ENCODE peak calls at places on chromosomes 6 and 20, in four cellular contexts. B, H, V and R are unnamed samples.

GRCh38 chr6:116764557-116764960 is 960 bp downstream of the FAM162B start:
- DNase-seq in B (no peak), H (no peak), V (no peak), R (no peak)

GRCh38 chr20:57397693-57398108 is 6.5 kb downstream of the RBM38 start:
- DNase-seq in B (no peak), H (no peak), V (peak), R (peak)

GRCh38 chr6:108132863-108133262 is 33.0 kb upstream of the NR2E1 start:
- DNase-seq in B (no peak), H (no peak), V (no peak), R (no peak)

GRCh38 chr20:14360386-14360785 is 23.0 kb upstream of the FLRT3 start:
- DNase-seq in B (no peak), H (no peak), V (no peak), R (no peak)

GRCh38 chr6:43093361-43094289 is 17.5 kb downstream of the PTK7 start:
- DNase-seq in B (no peak), H (no peak), V (no peak), R (no peak)

GRCh38 chr20:53578492-53579222 is 15.0 kb downstream of the ZNF217 start:
- DNase-seq in B (peak), H (peak), V (peak), R (peak)

GRCh38 chr6:136051140-136051775 is 198.9 kb downstream of the MTFR2 start:
- DNase-seq in B (no peak), H (no peak), V (no peak), R (no peak)

GRCh38 chr6:13702809-13703302 is 8.8 kb downstream of the RANBP9 start:
- DNase-seq in B (no peak), H (no peak), V (no peak), R (no peak)

GRCh38 chr6:37827603-37828265 is 8.2 kb downstream of the ZFAND3 start:
- DNase-seq in B (no peak), H (no peak), V (no peak), R (no peak)

GRCh38 chr6:131787955-131788712 is 19.7 kb upstream of the ENPP1 start:
- DNase-seq in B (no peak), H (no peak), V (no peak), R (no peak)

GRCh38 chr6:155595264-155595663 is 139.6 kb upstream of the NOX3 start:
- DNase-seq in B (no peak), H (no peak), V (no peak), R (no peak)

GRCh38 chr6:43886717-43887339 is 116.8 kb downstream of the VEGFA start:
- DNase-seq in B (no peak), H (no peak), V (no peak), R (no peak)

GRCh38 chr6:90160013-90160412 is 136.6 kb downstream of the BACH2 start:
- DNase-seq in B (no peak), H (no peak), V (no peak), R (no peak)

GRCh38 chr6:13579911-13580310 is 5.5 kb downstream of the SIRT5 start:
- DNase-seq in B (no peak), H (no peak), V (no peak), R (no peak)

GRCh38 chr20:53677447-53678314 is 84.0 kb upstream of the ZNF217 start:
- DNase-seq in B (no peak), H (no peak), V (no peak), R (peak)

GRCh38 chr6:93580441-93580840 is 161.1 kb upstream of the EPHA7 start:
- DNase-seq in B (no peak), H (no peak), V (no peak), R (no peak)

GRCh38 chr6:128131566-128131965 is 230.7 kb upstream of the THEMIS start:
- DNase-seq in B (no peak), H (no peak), V (no peak), R (no peak)

GRCh38 chr20:59678286-59678685 is 73.9 kb downstream of the PHACTR3 start:
- DNase-seq in B (no peak), H (no peak), V (no peak), R (no peak)

GRCh38 chr6:1636272-1636825 is 26.6 kb downstream of the FOXC1 start:
- DNase-seq in B (no peak), H (no peak), V (no peak), R (no peak)

GRCh38 chr6:85865665-85866372 is 223.1 kb upstream of the SYNCRIP start:
- DNase-seq in B (no peak), H (peak), V (no peak), R (no peak)

GRCh38 chr20:38050691-38051090 is 17.1 kb downstream of the RPRD1B start:
- DNase-seq in B (no peak), H (no peak), V (no peak), R (no peak)

GRCh38 chr6:137975058-137975940 is 108.2 kb downstream of the TNFAIP3 start:
- DNase-seq in B (peak), H (no peak), V (peak), R (peak)

GRCh38 chr20:2663887-2664719 is at the start of gene IDH3B:
- DNase-seq in B (peak), H (peak), V (peak), R (peak)

GRCh38 chr6:30615219-30615957 is 1.7 kb downstream of the PPP1R10 start:
- DNase-seq in B (no peak), H (peak), V (peak), R (no peak)

GRCh38 chr6:88380083-88380482 is 213.9 kb upstream of the CNR1 start:
- DNase-seq in B (no peak), H (peak), V (no peak), R (no peak)

GRCh38 chr6:98308564-98308963 is 525.8 kb upstream of the POU3F2 start:
- DNase-seq in B (no peak), H (no peak), V (no peak), R (no peak)

GRCh38 chr6:63872233-63872632 is 236.6 kb downstream of the PHF3 start:
- DNase-seq in B (no peak), H (no peak), V (no peak), R (no peak)